ENCODE peak calls at places on chromosomes 7 and 10, in eight cellular contexts. One of them, this sample, is unnamed.

GRCh38 chr10:129898701-129899563 is 65.1 kb downstream of the EBF3 start:
- DNase-seq in IMR-90: no peak
- DNase-seq in hepatocyte: no peak
- DNase-seq in CD14-positive monocyte: no peak
- DNase-seq in heart right ventricle: no peak
- DNase-seq in AG04450: no peak
- DNase-seq in nephron progenitor cell: no peak
- DNase-seq in heart left ventricle: no peak
- DNase-seq in this sample: no peak

GRCh38 chr7:98559958-98560357 is 57.1 kb upstream of the NPTX2 start:
- DNase-seq in IMR-90: no peak
- DNase-seq in hepatocyte: no peak
- DNase-seq in CD14-positive monocyte: no peak
- DNase-seq in heart right ventricle: no peak
- DNase-seq in AG04450: no peak
- DNase-seq in nephron progenitor cell: peak
- DNase-seq in heart left ventricle: no peak
- DNase-seq in this sample: no peak

GRCh38 chr10:63588436-63589180 is 67.4 kb downstream of the REEP3 start:
- DNase-seq in IMR-90: peak
- DNase-seq in hepatocyte: peak
- DNase-seq in CD14-positive monocyte: no peak
- DNase-seq in heart right ventricle: no peak
- DNase-seq in AG04450: no peak
- DNase-seq in nephron progenitor cell: no peak
- DNase-seq in heart left ventricle: no peak
- DNase-seq in this sample: no peak

GRCh38 chr7:26944486-26944885 is 80.1 kb upstream of the SKAP2 start:
- DNase-seq in IMR-90: no peak
- DNase-seq in hepatocyte: no peak
- DNase-seq in CD14-positive monocyte: no peak
- DNase-seq in heart right ventricle: no peak
- DNase-seq in AG04450: no peak
- DNase-seq in nephron progenitor cell: no peak
- DNase-seq in heart left ventricle: no peak
- DNase-seq in this sample: no peak

GRCh38 chr7:148472406-148472805 is 118.2 kb upstream of the C7orf33 start:
- DNase-seq in IMR-90: no peak
- DNase-seq in hepatocyte: no peak
- DNase-seq in CD14-positive monocyte: no peak
- DNase-seq in heart right ventricle: no peak
- DNase-seq in AG04450: no peak
- DNase-seq in nephron progenitor cell: no peak
- DNase-seq in heart left ventricle: no peak
- DNase-seq in this sample: no peak

GRCh38 chr10:117373848-117374505 is 1.3 kb downstream of the PDZD8 start:
- DNase-seq in IMR-90: peak
- DNase-seq in hepatocyte: peak
- DNase-seq in CD14-positive monocyte: peak
- DNase-seq in heart right ventricle: peak
- DNase-seq in AG04450: no peak
- DNase-seq in nephron progenitor cell: peak
- DNase-seq in heart left ventricle: peak
- DNase-seq in this sample: no peak

GRCh38 chr7:128887169-128888038 is 23.1 kb downstream of the KCP start:
- DNase-seq in IMR-90: no peak
- DNase-seq in hepatocyte: no peak
- DNase-seq in CD14-positive monocyte: no peak
- DNase-seq in heart right ventricle: no peak
- DNase-seq in AG04450: no peak
- DNase-seq in nephron progenitor cell: no peak
- DNase-seq in heart left ventricle: peak
- DNase-seq in this sample: no peak

GRCh38 chr10:94274142-94274787 is 88.5 kb downstream of the NOC3L start:
- DNase-seq in IMR-90: no peak
- DNase-seq in hepatocyte: no peak
- DNase-seq in CD14-positive monocyte: no peak
- DNase-seq in heart right ventricle: peak
- DNase-seq in AG04450: no peak
- DNase-seq in nephron progenitor cell: no peak
- DNase-seq in heart left ventricle: peak
- DNase-seq in this sample: no peak

GRCh38 chr7:141640239-141640840 is 61.6 kb downstream of the DENND11 start:
- DNase-seq in IMR-90: peak
- DNase-seq in hepatocyte: no peak
- DNase-seq in CD14-positive monocyte: no peak
- DNase-seq in heart right ventricle: no peak
- DNase-seq in AG04450: no peak
- DNase-seq in nephron progenitor cell: no peak
- DNase-seq in heart left ventricle: no peak
- DNase-seq in this sample: no peak

GRCh38 chr10:7488418-7488829 is 77.6 kb upstream of the SFMBT2 start:
- DNase-seq in IMR-90: peak
- DNase-seq in hepatocyte: peak
- DNase-seq in CD14-positive monocyte: no peak
- DNase-seq in heart right ventricle: peak
- DNase-seq in AG04450: no peak
- DNase-seq in nephron progenitor cell: no peak
- DNase-seq in heart left ventricle: no peak
- DNase-seq in this sample: no peak

GRCh38 chr7:150983893-150984368 is 5.8 kb upstream of the KCNH2 start:
- DNase-seq in IMR-90: peak
- DNase-seq in hepatocyte: peak
- DNase-seq in CD14-positive monocyte: no peak
- DNase-seq in heart right ventricle: no peak
- DNase-seq in AG04450: no peak
- DNase-seq in nephron progenitor cell: peak
- DNase-seq in heart left ventricle: no peak
- DNase-seq in this sample: peak

GRCh38 chr10:46539596-46540411 is 16.7 kb downstream of the GPRIN2 start:
- DNase-seq in IMR-90: peak
- DNase-seq in hepatocyte: peak
- DNase-seq in CD14-positive monocyte: peak
- DNase-seq in heart right ventricle: no peak
- DNase-seq in AG04450: peak
- DNase-seq in nephron progenitor cell: peak
- DNase-seq in heart left ventricle: no peak
- DNase-seq in this sample: no peak

GRCh38 chr10:77835669-77836086 is 90.9 kb downstream of the DLG5 start:
- DNase-seq in IMR-90: no peak
- DNase-seq in hepatocyte: no peak
- DNase-seq in CD14-positive monocyte: no peak
- DNase-seq in heart right ventricle: peak
- DNase-seq in AG04450: no peak
- DNase-seq in nephron progenitor cell: no peak
- DNase-seq in heart left ventricle: peak
- DNase-seq in this sample: no peak

GRCh38 chr7:41489885-41490284 is 213.0 kb downstream of the INHBA start:
- DNase-seq in IMR-90: no peak
- DNase-seq in hepatocyte: no peak
- DNase-seq in CD14-positive monocyte: no peak
- DNase-seq in heart right ventricle: no peak
- DNase-seq in AG04450: no peak
- DNase-seq in nephron progenitor cell: no peak
- DNase-seq in heart left ventricle: no peak
- DNase-seq in this sample: no peak

GRCh38 chr10:73263948-73264347 is 11.5 kb upstream of the MRPS16 start:
- DNase-seq in IMR-90: peak
- DNase-seq in hepatocyte: peak
- DNase-seq in CD14-positive monocyte: no peak
- DNase-seq in heart right ventricle: no peak
- DNase-seq in AG04450: no peak
- DNase-seq in nephron progenitor cell: no peak
- DNase-seq in heart left ventricle: no peak
- DNase-seq in this sample: no peak

GRCh38 chr7:72544486-72544885 is 132.3 kb upstream of the CALN1 start:
- DNase-seq in IMR-90: no peak
- DNase-seq in hepatocyte: no peak
- DNase-seq in CD14-positive monocyte: no peak
- DNase-seq in heart right ventricle: no peak
- DNase-seq in AG04450: no peak
- DNase-seq in nephron progenitor cell: no peak
- DNase-seq in heart left ventricle: no peak
- DNase-seq in this sample: no peak
- TF ChIP-seq CTCF in IMR-90: no peak
- TF ChIP-seq CTCF in hepatocyte: no peak
- TF ChIP-seq CTCF in CD14-positive monocyte: no peak
- TF ChIP-seq CTCF in heart right ventricle: no peak
- TF ChIP-seq CTCF in AG04450: no peak
- TF ChIP-seq CTCF in nephron progenitor cell: no peak
- TF ChIP-seq CTCF in heart left ventricle: no peak
- TF ChIP-seq CTCF in this sample: no peak

GRCh38 chr10:60414877-60415585 is 25.4 kb upstream of the ANK3 start:
- DNase-seq in IMR-90: peak
- DNase-seq in hepatocyte: peak
- DNase-seq in CD14-positive monocyte: no peak
- DNase-seq in heart right ventricle: no peak
- DNase-seq in AG04450: peak
- DNase-seq in nephron progenitor cell: no peak
- DNase-seq in heart left ventricle: no peak
- DNase-seq in this sample: no peak
- TF ChIP-seq CTCF in IMR-90: no peak
- TF ChIP-seq CTCF in hepatocyte: no peak
- TF ChIP-seq CTCF in CD14-positive monocyte: no peak
- TF ChIP-seq CTCF in heart right ventricle: no peak
- TF ChIP-seq CTCF in AG04450: no peak
- TF ChIP-seq CTCF in nephron progenitor cell: no peak
- TF ChIP-seq CTCF in heart left ventricle: no peak
- TF ChIP-seq CTCF in this sample: no peak

DNA sequence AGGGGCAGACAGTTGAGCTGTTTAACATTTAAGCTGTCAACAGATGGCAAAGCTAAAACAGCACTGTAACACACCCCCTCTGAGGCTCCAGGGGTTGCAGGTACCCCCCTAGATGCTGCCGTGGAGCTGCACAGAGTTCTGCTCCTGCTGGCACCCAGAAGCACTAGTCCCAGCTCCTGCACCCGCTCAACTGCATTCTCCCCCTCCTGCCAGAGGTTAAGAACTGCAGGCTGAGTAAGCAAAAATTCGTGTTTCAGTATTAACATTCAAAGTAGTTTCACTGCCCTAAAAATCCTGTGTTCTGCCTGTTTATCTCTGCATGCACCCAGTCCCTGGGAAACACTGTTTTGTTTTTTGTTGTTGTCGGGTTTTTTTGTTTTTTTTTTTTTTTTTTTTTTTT is 790.8 kb upstream of the KCND2 start:
- DNase-seq in IMR-90: no peak
- DNase-seq in hepatocyte: peak
- DNase-seq in CD14-positive monocyte: no peak
- DNase-seq in heart right ventricle: no peak
- DNase-seq in AG04450: no peak
- DNase-seq in nephron progenitor cell: peak
- DNase-seq in heart left ventricle: no peak
- DNase-seq in this sample: no peak
- TF ChIP-seq CTCF in IMR-90: no peak
- TF ChIP-seq CTCF in hepatocyte: peak
- TF ChIP-seq CTCF in CD14-positive monocyte: no peak
- TF ChIP-seq CTCF in heart right ventricle: no peak
- TF ChIP-seq CTCF in AG04450: peak
- TF ChIP-seq CTCF in nephron progenitor cell: peak
- TF ChIP-seq CTCF in heart left ventricle: no peak
- TF ChIP-seq CTCF in this sample: peak

DNA sequence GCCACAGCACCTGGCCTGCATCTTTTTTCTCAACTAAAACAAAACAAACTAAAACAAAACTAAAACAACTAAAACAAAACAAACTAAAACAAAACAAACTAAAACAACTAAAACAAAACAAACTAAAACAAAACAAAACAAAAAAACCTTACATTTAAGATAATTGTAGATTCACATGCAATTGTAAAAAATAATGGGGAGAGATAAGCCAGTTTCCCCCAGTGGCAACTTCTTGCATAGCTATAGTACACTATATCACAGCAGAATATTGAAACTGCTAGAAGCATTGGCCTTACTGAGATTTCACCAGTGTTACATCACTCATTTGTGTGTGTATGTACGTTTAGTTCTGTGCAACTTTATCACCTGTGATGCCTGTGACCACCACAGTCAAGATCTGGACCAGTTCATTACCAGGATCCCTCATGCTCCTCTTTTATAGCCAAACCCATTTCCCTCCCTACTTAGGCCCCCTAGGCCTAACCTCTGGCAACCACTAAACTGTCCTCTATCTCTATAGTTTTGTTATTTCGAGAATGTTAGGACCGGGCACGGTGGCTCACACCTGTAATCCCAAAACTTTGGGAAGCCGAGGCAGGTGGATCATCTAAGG is 9.3 kb downstream of the FXYD4 start:
- DNase-seq in IMR-90: peak
- DNase-seq in hepatocyte: no peak
- DNase-seq in CD14-positive monocyte: no peak
- DNase-seq in heart right ventricle: no peak
- DNase-seq in AG04450: no peak
- DNase-seq in nephron progenitor cell: no peak
- DNase-seq in heart left ventricle: no peak
- DNase-seq in this sample: no peak
- TF ChIP-seq CTCF in IMR-90: no peak
- TF ChIP-seq CTCF in hepatocyte: no peak
- TF ChIP-seq CTCF in CD14-positive monocyte: peak
- TF ChIP-seq CTCF in heart right ventricle: no peak
- TF ChIP-seq CTCF in AG04450: peak
- TF ChIP-seq CTCF in nephron progenitor cell: no peak
- TF ChIP-seq CTCF in heart left ventricle: no peak
- TF ChIP-seq CTCF in this sample: no peak

DNA sequence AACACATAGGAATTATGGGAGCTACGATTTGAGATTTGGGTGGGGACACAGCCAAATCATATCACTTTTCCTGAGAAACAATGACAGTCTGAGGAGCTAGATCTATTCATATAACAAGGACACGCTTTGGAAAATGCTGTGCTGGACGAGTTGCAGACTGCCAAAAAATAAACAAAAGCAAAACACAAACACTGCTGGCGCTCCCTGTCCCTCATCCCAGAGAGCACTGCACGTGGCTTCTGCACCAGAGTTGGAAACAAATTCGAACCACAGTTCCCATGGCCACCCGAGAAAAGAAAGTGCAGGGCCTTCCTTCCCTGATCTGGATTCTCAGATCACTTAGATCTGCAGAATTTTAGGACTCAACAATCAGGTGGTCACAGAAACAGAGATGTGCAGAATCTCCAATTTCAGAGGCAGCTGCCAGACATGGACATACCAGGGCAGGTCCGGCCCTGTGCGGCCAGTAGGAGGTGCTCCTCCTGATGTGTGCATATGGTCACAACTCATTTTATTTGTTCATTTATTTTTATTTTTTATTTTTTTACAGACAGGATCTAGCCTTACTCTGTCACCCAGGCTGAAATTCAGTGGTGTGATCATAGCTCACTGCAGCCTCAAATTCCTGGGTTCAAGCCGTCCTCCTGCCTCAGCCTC is 35.1 kb upstream of the ECHDC3 start:
- DNase-seq in IMR-90: no peak
- DNase-seq in hepatocyte: no peak
- DNase-seq in CD14-positive monocyte: no peak
- DNase-seq in heart right ventricle: no peak
- DNase-seq in AG04450: no peak
- DNase-seq in nephron progenitor cell: no peak
- DNase-seq in heart left ventricle: no peak
- DNase-seq in this sample: no peak
- TF ChIP-seq CTCF in IMR-90: no peak
- TF ChIP-seq CTCF in hepatocyte: no peak
- TF ChIP-seq CTCF in CD14-positive monocyte: no peak
- TF ChIP-seq CTCF in heart right ventricle: no peak
- TF ChIP-seq CTCF in AG04450: no peak
- TF ChIP-seq CTCF in nephron progenitor cell: no peak
- TF ChIP-seq CTCF in heart left ventricle: no peak
- TF ChIP-seq CTCF in this sample: peak